ENCODE peak calls at places on chromosomes 4 and X, in ten cellular contexts. O is naive thymus-derived CD4-positive, alpha-beta T cell; N is pancreas; J is IMR-90; W is transverse colon; U is uterus; P is neural progenitor cell; S is cardiac muscle cell; Q is aorta; D is GM06990. X is an unnamed sample.

GRCh38 chrX:83419030-83419792 is 88.9 kb upstream of the POU3F4 start:
- DNase-seq in P (no peak), O (no peak), Q (no peak), S (no peak), N (no peak), D (no peak), J (no peak), U (no peak), W (no peak), X (no peak)

GRCh38 chrX:21725498-21725897 is 32.4 kb downstream of the SMPX start:
- DNase-seq in Q (no peak), D (no peak), U (no peak), O (no peak), S (peak; percentile 20), P (peak; percentile 40), W (no peak), N (no peak), J (peak; percentile 60), X (no peak)

GRCh38 chr4:11799182-11799581 is 370.5 kb upstream of the HS3ST1 start:
- DNase-seq in J (no peak), S (no peak), Q (no peak), U (no peak), O (no peak), P (no peak), W (peak; percentile 35), D (no peak), N (no peak), X (no peak)

GRCh38 chr4:7641712-7642111 is 207.0 kb upstream of the PSAPL1 start:
- DNase-seq in Q (no peak), U (no peak), O (no peak), D (no peak), S (no peak), N (no peak), P (no peak), W (no peak), J (no peak), X (no peak)

GRCh38 chr4:136812100-136812880 is 720.0 kb downstream of the PCDH18 start:
- DNase-seq in N (peak; percentile 25), J (no peak), U (no peak), S (no peak), Q (no peak), P (no peak), D (no peak), W (no peak), O (no peak), X (peak; percentile 42)

GRCh38 chrX:150844016-150844415 is 54.5 kb downstream of the CD99L2 start:
- DNase-seq in O (no peak), N (no peak), S (no peak), D (no peak), J (no peak), Q (no peak), W (no peak), P (no peak), U (no peak), X (no peak)

GRCh38 chr4:38146383-38146782 is 186.2 kb downstream of the PTTG2 start:
- DNase-seq in D (no peak), W (no peak), Q (no peak), P (no peak), O (no peak), N (no peak), U (no peak), S (no peak), J (no peak), X (no peak)

GRCh38 chrX:84336646-84337045 is 148.6 kb upstream of the RPS6KA6 start:
- DNase-seq in O (no peak), N (no peak), U (no peak), P (no peak), W (no peak), S (no peak), J (peak; percentile 20), D (no peak), Q (no peak), X (no peak)

GRCh38 chr4:184831153-184831552 is 5.4 kb upstream of the ACSL1 start:
- DNase-seq in U (no peak), Q (no peak), P (no peak), N (no peak), J (no peak), S (no peak), W (no peak), D (no peak), O (no peak), X (no peak)

GRCh38 chr4:120236873-120237272 is 170.2 kb upstream of the MAD2L1 start:
- DNase-seq in O (no peak), N (no peak), Q (no peak), P (no peak), J (no peak), S (no peak), D (no peak), U (no peak), W (no peak), X (no peak)

GRCh38 chr4:73989031-73989430 is 1.0 kb upstream of the PPBP start:
- DNase-seq in W (no peak), U (no peak), D (no peak), J (no peak), N (no peak), O (no peak), P (no peak), Q (no peak), S (no peak), X (no peak)

GRCh38 chr4:116824172-116824571 is 261.2 kb downstream of the TRAM1L1 start:
- DNase-seq in Q (no peak), O (no peak), N (no peak), D (no peak), U (no peak), P (no peak), S (no peak), J (no peak), W (no peak), X (no peak)

GRCh38 chrX:126855839-126856238 is 36.3 kb downstream of the PRR32 start:
- DNase-seq in Q (no peak), S (no peak), P (no peak), D (no peak), J (no peak), U (no peak), W (no peak), N (no peak), O (no peak), X (no peak)

GRCh38 chrX:78123190-78123589 is 16.3 kb downstream of the TAF9B start:
- DNase-seq in P (no peak), D (no peak), S (no peak), J (peak; percentile 63), Q (no peak), W (no peak), N (no peak), O (no peak), U (no peak), X (no peak)

GRCh38 chr4:45939056-45939455 is 184.8 kb downstream of the GABRG1 start:
- DNase-seq in N (no peak), W (no peak), J (no peak), P (no peak), U (no peak), D (no peak), S (no peak), O (no peak), Q (no peak), X (no peak)

GRCh38 chrX:4876268-4876667 is 1162.8 kb upstream of the PRKX start:
- DNase-seq in D (no peak), P (no peak), J (no peak), N (no peak), U (no peak), W (no peak), Q (no peak), O (no peak), S (no peak), X (no peak)

GRCh38 chr4:610411-611261 is 14.7 kb upstream of the PDE6B start:
- DNase-seq in P (no peak), U (no peak), N (no peak), D (no peak), S (no peak), O (no peak), Q (peak; percentile 62), J (peak; percentile 49), W (peak; percentile 14), X (no peak)

GRCh38 chrX:17814557-17814956 is 46.5 kb downstream of the RAI2 start:
- DNase-seq in U (no peak), Q (no peak), P (no peak), S (no peak), D (no peak), N (no peak), O (no peak), W (no peak), J (peak; percentile 17), X (no peak)

GRCh38 chrX:17817242-17817641 is 43.9 kb downstream of the RAI2 start:
- DNase-seq in S (no peak), Q (no peak), O (no peak), J (no peak), U (no peak), N (no peak), P (no peak), W (no peak), D (no peak), X (no peak)

GRCh38 chrX:17814059-17814458 is 47.0 kb downstream of the RAI2 start:
- DNase-seq in Q (no peak), O (no peak), U (no peak), D (no peak), P (no peak), J (no peak), N (no peak), S (no peak), W (no peak), X (no peak)

GRCh38 chrX:17822351-17822750 is 38.7 kb downstream of the RAI2 start:
- DNase-seq in U (no peak), S (no peak), Q (no peak), N (no peak), P (no peak), O (no peak), W (no peak), D (no peak), J (no peak), X (no peak)

GRCh38 chrX:17818729-17819128 is 42.4 kb downstream of the RAI2 start:
- DNase-seq in Q (no peak), N (no peak), W (no peak), O (no peak), S (no peak), P (no peak), D (no peak), J (no peak), U (no peak), X (no peak)
- H3K27me3 ChIP-seq in Q (no peaks in the 10 kb centered on the region), N (no peaks in the 10 kb centered on the region), W (no peaks in the 10 kb centered on the region), O (no peaks in the 10 kb centered on the region), S (no peaks in the 10 kb centered on the region), P (no peaks in the 10 kb centered on the region), D (peaks cover 2% of the 10 kb centered on the region), J (no peaks in the 10 kb centered on the region), U (no peaks in the 10 kb centered on the region), X (no peaks in the 10 kb centered on the region)

GRCh38 chrX:135099493-135099783 is 20.9 kb downstream of the ETDB start:
- DNase-seq in J (no peak), P (no peak), W (no peak), D (no peak), N (no peak), O (no peak), S (no peak), U (no peak), Q (no peak), X (no peak)
- H3K27me3 ChIP-seq in J (peaks cover 3% of the 10 kb centered on the region), P (peaks cover 14% of the 10 kb centered on the region), W (no peaks in the 10 kb centered on the region), D (peaks cover 2% of the 10 kb centered on the region), N (no peaks in the 10 kb centered on the region), O (no peaks in the 10 kb centered on the region), S (no peaks in the 10 kb centered on the region), U (no peaks in the 10 kb centered on the region), Q (no peaks in the 10 kb centered on the region), X (no peaks in the 10 kb centered on the region)

GRCh38 chr4:87819281-87819919 is 13.4 kb upstream of the MEPE start:
- DNase-seq in O (no peak), D (no peak), U (no peak), J (peak; percentile 85), P (peak; percentile 18), S (no peak), N (no peak), W (no peak), Q (no peak), X (no peak)
- H3K27me3 ChIP-seq in O (no peaks in the 10 kb centered on the region), D (no peaks in the 10 kb centered on the region), U (no peaks in the 10 kb centered on the region), J (no peaks in the 10 kb centered on the region), P (no peaks in the 10 kb centered on the region), S (no peaks in the 10 kb centered on the region), N (no peaks in the 10 kb centered on the region), W (no peaks in the 10 kb centered on the region), Q (no peaks in the 10 kb centered on the region), X (no peaks in the 10 kb centered on the region)

GRCh38 chrX:130053236-130053635 is 57.1 kb downstream of the ELF4 start:
- DNase-seq in U (no peak), D (no peak), N (no peak), W (no peak), Q (no peak), P (no peak), O (no peak), J (no peak), S (no peak), X (no peak)
- H3K27me3 ChIP-seq in U (no peaks in the 10 kb centered on the region), D (no peaks in the 10 kb centered on the region), N (no peaks in the 10 kb centered on the region), W (no peaks in the 10 kb centered on the region), Q (no peaks in the 10 kb centered on the region), P (no peaks in the 10 kb centered on the region), O (no peaks in the 10 kb centered on the region), J (no peaks in the 10 kb centered on the region), S (no peaks in the 10 kb centered on the region), X (no peaks in the 10 kb centered on the region)